ENCODE peak calls at places on chromosome X, in ten cellular contexts. Z is Peyer's patch, U is prostate gland, O is AG08396, N is lower lobe of right lung, Q is mesenchymal stem cell, E is globus pallidus, P is fibroblast of pulmonary artery, X is hypothalamus, B is NCI-H460. A is an unnamed sample.

GRCh38 chrX:3230496-3230895 is 116.0 kb downstream of the MXRA5 start:
- DNase-seq in Z (no peak), U (no peak), O (no peak), N (no peak), Q (peak), E (no peak), P (no peak), X (no peak), B (no peak), A (no peak)

GRCh38 chrX:24081661-24082154 is 27.0 kb downstream of the EIF2S3 start:
- DNase-seq in Z (peak), U (peak), O (peak), N (peak), Q (peak), E (peak), P (peak), X (peak), B (peak), A (peak)

GRCh38 chrX:104330966-104331365 is 76.2 kb upstream of the ESX1 start:
- DNase-seq in Z (no peak), U (no peak), O (peak), N (no peak), Q (peak), E (no peak), P (peak), X (no peak), B (no peak), A (no peak)

GRCh38 chrX:107565916-107566602 is 62.3 kb upstream of the PRPS1 start:
- DNase-seq in Z (no peak), U (no peak), O (peak), N (no peak), Q (peak), E (no peak), P (peak), X (peak), B (no peak), A (peak)

GRCh38 chrX:113390531-113390930 is 549.9 kb upstream of the AMOT start:
- DNase-seq in Z (no peak), U (no peak), O (no peak), N (no peak), Q (no peak), E (no peak), P (no peak), X (no peak), B (no peak), A (no peak)

GRCh38 chrX:12814434-12814833 is 23.2 kb downstream of the PRPS2 start:
- DNase-seq in Z (peak), U (peak), O (peak), N (no peak), Q (peak), E (peak), P (peak), X (no peak), B (peak), A (no peak)

GRCh38 chrX:107699611-107700010 is 71.3 kb downstream of the PRPS1 start:
- DNase-seq in Z (peak), U (no peak), O (no peak), N (no peak), Q (no peak), E (no peak), P (no peak), X (no peak), B (no peak), A (no peak)

GRCh38 chrX:47643926-47644325 is 6.4 kb downstream of the ELK1 start:
- DNase-seq in Z (no peak), U (no peak), O (peak), N (no peak), Q (peak), E (no peak), P (peak), X (no peak), B (peak), A (no peak)

GRCh38 chrX:51894697-51895336 is 1.4 kb downstream of the MAGED1 start:
- DNase-seq in Z (no peak), U (no peak), O (no peak), N (no peak), Q (peak), E (peak), P (peak), X (no peak), B (no peak), A (no peak)

GRCh38 chrX:314781-315595 is 3.6 kb downstream of the GTPBP6 start:
- DNase-seq in Z (no peak), U (no peak), O (no peak), N (peak), Q (no peak), E (no peak), P (peak), X (no peak), B (no peak), A (no peak)

GRCh38 chrX:7242613-7243012 is 94.7 kb upstream of the PUDP start:
- DNase-seq in Z (no peak), U (no peak), O (no peak), N (no peak), Q (no peak), E (no peak), P (no peak), X (no peak), B (no peak), A (no peak)

GRCh38 chrX:125382148-125382628 is 62.5 kb downstream of the TEX13C start:
- DNase-seq in Z (no peak), U (no peak), O (no peak), N (no peak), Q (no peak), E (no peak), P (no peak), X (no peak), B (no peak), A (no peak)

GRCh38 chrX:136880452-136881013 is at the start of gene RBMX:
- DNase-seq in Z (peak), U (peak), O (peak), N (peak), Q (peak), E (peak), P (peak), X (peak), B (peak), A (peak)

GRCh38 chrX:46180258-46180687 is 364.9 kb downstream of the ZNF674 start:
- DNase-seq in Z (peak), U (no peak), O (peak), N (no peak), Q (peak), E (no peak), P (peak), X (no peak), B (peak), A (no peak)

A was measured in H54.